ENCODE peak calls at places on chromosomes 4 and X, in five cellular contexts. One of them, this sample, is unnamed.

GRCh38 chr4:110480031-110480549 is 4.1 kb downstream of the ENPEP start:
- DNase-seq in skeletal muscle cell: peak
- DNase-seq in lung: no peak
- DNase-seq in PC-9: no peak
- DNase-seq in CD8-positive, alpha-beta memory T cell: no peak
- DNase-seq in this sample: no peak

GRCh38 chr4:8831221-8832129 is 40.2 kb downstream of the HMX1 start:
- DNase-seq in skeletal muscle cell: no peak
- DNase-seq in lung: no peak
- DNase-seq in PC-9: no peak
- DNase-seq in CD8-positive, alpha-beta memory T cell: no peak
- DNase-seq in this sample: no peak

GRCh38 chr4:76540496-76540895 is 105.5 kb downstream of the SHROOM3 start:
- DNase-seq in skeletal muscle cell: no peak
- DNase-seq in lung: no peak
- DNase-seq in PC-9: no peak
- DNase-seq in CD8-positive, alpha-beta memory T cell: no peak
- DNase-seq in this sample: no peak

GRCh38 chr4:105912633-105913032 is 17.4 kb downstream of the NPNT start:
- DNase-seq in skeletal muscle cell: no peak
- DNase-seq in lung: no peak
- DNase-seq in PC-9: no peak
- DNase-seq in CD8-positive, alpha-beta memory T cell: no peak
- DNase-seq in this sample: no peak

GRCh38 chr4:184402740-184403383 is 71.5 kb downstream of the IRF2 start:
- DNase-seq in skeletal muscle cell: no peak
- DNase-seq in lung: no peak
- DNase-seq in PC-9: no peak
- DNase-seq in CD8-positive, alpha-beta memory T cell: no peak
- DNase-seq in this sample: no peak

GRCh38 chrX:1393871-1394615 is 2.1 kb upstream of the SLC25A6 start:
- DNase-seq in skeletal muscle cell: no peak
- DNase-seq in lung: no peak
- DNase-seq in PC-9: no peak
- DNase-seq in CD8-positive, alpha-beta memory T cell: peak
- DNase-seq in this sample: no peak

GRCh38 chrX:107025538-107025937 is 25.5 kb upstream of the MORC4 start:
- DNase-seq in skeletal muscle cell: no peak
- DNase-seq in lung: no peak
- DNase-seq in PC-9: no peak
- DNase-seq in CD8-positive, alpha-beta memory T cell: no peak
- DNase-seq in this sample: no peak

GRCh38 chrX:118989886-118990285 is 15.5 kb downstream of the LONRF3 start:
- DNase-seq in skeletal muscle cell: no peak
- DNase-seq in lung: no peak
- DNase-seq in PC-9: no peak
- DNase-seq in CD8-positive, alpha-beta memory T cell: no peak
- DNase-seq in this sample: no peak

GRCh38 chr4:113849771-113850170 is 88.2 kb upstream of the CAMK2D start:
- DNase-seq in skeletal muscle cell: peak
- DNase-seq in lung: peak
- DNase-seq in PC-9: no peak
- DNase-seq in CD8-positive, alpha-beta memory T cell: no peak
- DNase-seq in this sample: no peak

GRCh38 chr4:27524224-27524623 is 663.6 kb downstream of the STIM2 start:
- DNase-seq in skeletal muscle cell: peak
- DNase-seq in lung: no peak
- DNase-seq in PC-9: no peak
- DNase-seq in CD8-positive, alpha-beta memory T cell: no peak
- DNase-seq in this sample: no peak

GRCh38 chrX:85994228-85994627 is 53.1 kb downstream of the CHM start:
- DNase-seq in skeletal muscle cell: no peak
- DNase-seq in lung: no peak
- DNase-seq in PC-9: no peak
- DNase-seq in CD8-positive, alpha-beta memory T cell: no peak
- DNase-seq in this sample: no peak

GRCh38 chr4:40564815-40565505 is 64.7 kb downstream of the RBM47 start:
- DNase-seq in skeletal muscle cell: no peak
- DNase-seq in lung: no peak
- DNase-seq in PC-9: no peak
- DNase-seq in CD8-positive, alpha-beta memory T cell: no peak
- DNase-seq in this sample: no peak

GRCh38 chrX:148771440-148771839 is 271.0 kb downstream of the AFF2 start:
- DNase-seq in skeletal muscle cell: no peak
- DNase-seq in lung: no peak
- DNase-seq in PC-9: no peak
- DNase-seq in CD8-positive, alpha-beta memory T cell: no peak
- DNase-seq in this sample: no peak

GRCh38 chrX:53481093-53481492 is 46.9 kb upstream of the HSD17B10 start:
- DNase-seq in skeletal muscle cell: no peak
- DNase-seq in lung: no peak
- DNase-seq in PC-9: peak
- DNase-seq in CD8-positive, alpha-beta memory T cell: no peak
- DNase-seq in this sample: no peak

GRCh38 chrX:133171962-133172708 is 46.0 kb downstream of the TFDP3 start:
- DNase-seq in skeletal muscle cell: no peak
- DNase-seq in lung: no peak
- DNase-seq in PC-9: peak
- DNase-seq in CD8-positive, alpha-beta memory T cell: no peak
- DNase-seq in this sample: no peak

GRCh38 chr4:52196606-52197130 is 145.6 kb downstream of the SPATA18 start:
- DNase-seq in skeletal muscle cell: no peak
- DNase-seq in lung: no peak
- DNase-seq in PC-9: no peak
- DNase-seq in CD8-positive, alpha-beta memory T cell: no peak
- DNase-seq in this sample: no peak

GRCh38 chr4:41538017-41538733 is at the start of gene LIMCH1:
- DNase-seq in skeletal muscle cell: no peak
- DNase-seq in lung: peak
- DNase-seq in PC-9: peak
- DNase-seq in CD8-positive, alpha-beta memory T cell: no peak
- DNase-seq in this sample: peak

GRCh38 chr4:154590329-154591006 is at the start of gene FGA:
- DNase-seq in skeletal muscle cell: no peak
- DNase-seq in lung: no peak
- DNase-seq in PC-9: no peak
- DNase-seq in CD8-positive, alpha-beta memory T cell: no peak
- DNase-seq in this sample: no peak

GRCh38 chr4:77433102-77433733 is 172.4 kb upstream of the CXCL13 start:
- DNase-seq in skeletal muscle cell: peak
- DNase-seq in lung: no peak
- DNase-seq in PC-9: peak
- DNase-seq in CD8-positive, alpha-beta memory T cell: no peak
- DNase-seq in this sample: peak

GRCh38 chrX:32985544-32985943 is 225.8 kb downstream of the DMD start:
- DNase-seq in skeletal muscle cell: no peak
- DNase-seq in lung: no peak
- DNase-seq in PC-9: no peak
- DNase-seq in CD8-positive, alpha-beta memory T cell: no peak
- DNase-seq in this sample: no peak

GRCh38 chr4:159725571-159725970 is 622.7 kb downstream of the RAPGEF2 start:
- DNase-seq in skeletal muscle cell: no peak
- DNase-seq in lung: no peak
- DNase-seq in PC-9: no peak
- DNase-seq in CD8-positive, alpha-beta memory T cell: no peak
- DNase-seq in this sample: no peak

GRCh38 chrX:12874599-12874998 is 7.7 kb downstream of the TLR7 start:
- DNase-seq in skeletal muscle cell: no peak
- DNase-seq in lung: no peak
- DNase-seq in PC-9: no peak
- DNase-seq in CD8-positive, alpha-beta memory T cell: no peak
- DNase-seq in this sample: no peak

GRCh38 chr4:20532871-20533870 is 167.1 kb upstream of the PACRGL start:
- DNase-seq in skeletal muscle cell: peak
- DNase-seq in lung: no peak
- DNase-seq in PC-9: peak
- DNase-seq in CD8-positive, alpha-beta memory T cell: no peak
- DNase-seq in this sample: no peak

GRCh38 chr4:37953620-37954325 is 6.4 kb upstream of the PTTG2 start:
- DNase-seq in skeletal muscle cell: peak
- DNase-seq in lung: no peak
- DNase-seq in PC-9: no peak
- DNase-seq in CD8-positive, alpha-beta memory T cell: no peak
- DNase-seq in this sample: no peak

GRCh38 chr4:25970691-25971427 is 56.8 kb downstream of the SMIM20 start:
- DNase-seq in skeletal muscle cell: peak
- DNase-seq in lung: no peak
- DNase-seq in PC-9: peak
- DNase-seq in CD8-positive, alpha-beta memory T cell: no peak
- DNase-seq in this sample: no peak

GRCh38 chr4:98521486-98521885 is 136.9 kb downstream of the TSPAN5 start:
- DNase-seq in skeletal muscle cell: no peak
- DNase-seq in lung: no peak
- DNase-seq in PC-9: no peak
- DNase-seq in CD8-positive, alpha-beta memory T cell: no peak
- DNase-seq in this sample: no peak

GRCh38 chr4:98522603-98523395 is 135.6 kb downstream of the TSPAN5 start:
- DNase-seq in skeletal muscle cell: peak
- DNase-seq in lung: no peak
- DNase-seq in PC-9: no peak
- DNase-seq in CD8-positive, alpha-beta memory T cell: no peak
- DNase-seq in this sample: no peak

GRCh38 chr4:98524271-98524670 is 134.1 kb downstream of the TSPAN5 start:
- DNase-seq in skeletal muscle cell: no peak
- DNase-seq in lung: no peak
- DNase-seq in PC-9: no peak
- DNase-seq in CD8-positive, alpha-beta memory T cell: no peak
- DNase-seq in this sample: no peak

GRCh38 chr4:98519268-98519993 is 139.0 kb downstream of the TSPAN5 start:
- DNase-seq in skeletal muscle cell: peak
- DNase-seq in lung: no peak
- DNase-seq in PC-9: no peak
- DNase-seq in CD8-positive, alpha-beta memory T cell: no peak
- DNase-seq in this sample: no peak

DNA sequence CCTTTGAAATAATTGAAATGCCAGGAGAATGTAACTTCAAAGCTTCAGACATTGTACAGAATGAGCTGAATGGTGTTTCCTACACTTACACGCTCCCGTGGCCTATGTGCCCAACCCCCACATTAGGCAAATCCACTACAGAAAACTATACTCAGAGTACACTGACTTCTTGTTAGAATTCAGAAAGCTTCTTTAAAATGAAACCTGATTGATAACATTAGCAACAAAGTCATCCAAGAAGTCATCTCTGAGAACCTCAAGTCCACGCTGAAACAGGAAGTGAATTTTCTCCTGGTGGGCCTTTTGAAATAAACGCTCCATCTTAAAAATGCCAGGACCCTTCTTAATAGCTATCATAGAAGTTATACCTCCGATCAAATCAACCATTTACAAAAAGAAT is 136.3 kb downstream of the TSPAN5 start:
- DNase-seq in skeletal muscle cell: no peak
- DNase-seq in lung: no peak
- DNase-seq in PC-9: no peak
- DNase-seq in CD8-positive, alpha-beta memory T cell: no peak
- DNase-seq in this sample: no peak
- H3K4me3 ChIP-seq in skeletal muscle cell: no peak
- H3K4me3 ChIP-seq in lung: no peak
- H3K4me3 ChIP-seq in PC-9: no peak
- H3K4me3 ChIP-seq in CD8-positive, alpha-beta memory T cell: no peak
- H3K4me3 ChIP-seq in this sample: no peak

GRCh38 chrX:48071986-48072605 is 656 bp upstream of the ZNF630 start:
- DNase-seq in skeletal muscle cell: no peak
- DNase-seq in lung: no peak
- DNase-seq in PC-9: no peak
- DNase-seq in CD8-positive, alpha-beta memory T cell: no peak
- DNase-seq in this sample: no peak
- H3K4me3 ChIP-seq in skeletal muscle cell: peak
- H3K4me3 ChIP-seq in lung: no peak
- H3K4me3 ChIP-seq in PC-9: peak
- H3K4me3 ChIP-seq in CD8-positive, alpha-beta memory T cell: peak
- H3K4me3 ChIP-seq in this sample: peak

GRCh38 chrX:39603291-39603690 is 494.5 kb downstream of the BCOR start:
- DNase-seq in skeletal muscle cell: no peak
- DNase-seq in lung: no peak
- DNase-seq in PC-9: no peak
- DNase-seq in CD8-positive, alpha-beta memory T cell: no peak
- DNase-seq in this sample: no peak
- H3K4me3 ChIP-seq in skeletal muscle cell: no peak
- H3K4me3 ChIP-seq in lung: no peak
- H3K4me3 ChIP-seq in PC-9: no peak
- H3K4me3 ChIP-seq in CD8-positive, alpha-beta memory T cell: no peak
- H3K4me3 ChIP-seq in this sample: no peak

GRCh38 chrX:76253432-76253831 is 80.6 kb downstream of the PBDC1 start:
- DNase-seq in skeletal muscle cell: peak
- DNase-seq in lung: no peak
- DNase-seq in PC-9: peak
- DNase-seq in CD8-positive, alpha-beta memory T cell: peak
- DNase-seq in this sample: peak
- H3K4me3 ChIP-seq in skeletal muscle cell: no peak
- H3K4me3 ChIP-seq in lung: no peak
- H3K4me3 ChIP-seq in PC-9: no peak
- H3K4me3 ChIP-seq in CD8-positive, alpha-beta memory T cell: no peak
- H3K4me3 ChIP-seq in this sample: no peak

GRCh38 chr4:74037076-74037475 is 1.4 kb downstream of the CXCL3 start:
- DNase-seq in skeletal muscle cell: no peak
- DNase-seq in lung: no peak
- DNase-seq in PC-9: no peak
- DNase-seq in CD8-positive, alpha-beta memory T cell: no peak
- DNase-seq in this sample: no peak
- H3K4me3 ChIP-seq in skeletal muscle cell: peak
- H3K4me3 ChIP-seq in lung: no peak
- H3K4me3 ChIP-seq in PC-9: no peak
- H3K4me3 ChIP-seq in CD8-positive, alpha-beta memory T cell: no peak
- H3K4me3 ChIP-seq in this sample: no peak

This sample was measured in prostate gland.